ENCODE peak calls at places on chromosome 3, in six cellular contexts. U is stomach, C is HCT116, D is HepG2, I is K562, W is H1. N is an unnamed sample.

GRCh38 chr3:23479026-23479425 is 275.9 kb downstream of the UBE2E2 start:
- DNase-seq in U (no peak), C (no peak), D (no peak), I (no peak), W (no peak), N (no peak)

GRCh38 chr3:139638518-139638917 is 39.3 kb downstream of the NMNAT3 start:
- DNase-seq in U (no peak), C (no peak), D (no peak), I (no peak), W (no peak), N (no peak)

GRCh38 chr3:42489116-42489936 is 13.1 kb upstream of the VIPR1 start:
- DNase-seq in U (peak), C (no peak), D (no peak), I (peak), W (no peak), N (no peak)

GRCh38 chr3:43620953-43621405 is 832 bp downstream of the ANO10 start:
- DNase-seq in U (no peak), C (no peak), D (no peak), I (no peak), W (no peak), N (no peak)

GRCh38 chr3:161475905-161476304 is 20.7 kb upstream of the OTOL1 start:
- DNase-seq in U (no peak), C (peak), D (peak), I (no peak), W (no peak), N (no peak)

GRCh38 chr3:14210843-14211594 is 32.4 kb downstream of the LSM3 start:
- DNase-seq in U (no peak), C (no peak), D (no peak), I (no peak), W (no peak), N (no peak)

GRCh38 chr3:124774305-124774673 is 44.0 kb downstream of the UMPS start:
- DNase-seq in U (no peak), C (no peak), D (no peak), I (no peak), W (peak), N (no peak)

GRCh38 chr3:112486811-112487505 is 12.3 kb downstream of the BTLA start:
- DNase-seq in U (no peak), C (no peak), D (no peak), I (no peak), W (no peak), N (peak)

GRCh38 chr3:14768182-14768790 is 50.5 kb upstream of the FGD5 start:
- DNase-seq in U (no peak), C (no peak), D (no peak), I (no peak), W (no peak), N (no peak)

GRCh38 chr3:79383402-79384012 is 384.3 kb downstream of the ROBO1 start:
- DNase-seq in U (no peak), C (no peak), D (no peak), I (no peak), W (no peak), N (no peak)

GRCh38 chr3:44065311-44065710 is 176.4 kb upstream of the TOPAZ1 start:
- DNase-seq in U (peak), C (no peak), D (no peak), I (no peak), W (no peak), N (peak)

GRCh38 chr3:162263596-162263995 is 767.0 kb downstream of the OTOL1 start:
- DNase-seq in U (no peak), C (no peak), D (no peak), I (no peak), W (no peak), N (no peak)

GRCh38 chr3:115615001-115615447 is 8.3 kb upstream of the GAP43 start:
- DNase-seq in U (no peak), C (peak), D (peak), I (no peak), W (no peak), N (no peak)

GRCh38 chr3:158571969-158572765 is 1.2 kb downstream of the MLF1 start:
- DNase-seq in U (no peak), C (no peak), D (no peak), I (peak), W (no peak), N (no peak)

DNA sequence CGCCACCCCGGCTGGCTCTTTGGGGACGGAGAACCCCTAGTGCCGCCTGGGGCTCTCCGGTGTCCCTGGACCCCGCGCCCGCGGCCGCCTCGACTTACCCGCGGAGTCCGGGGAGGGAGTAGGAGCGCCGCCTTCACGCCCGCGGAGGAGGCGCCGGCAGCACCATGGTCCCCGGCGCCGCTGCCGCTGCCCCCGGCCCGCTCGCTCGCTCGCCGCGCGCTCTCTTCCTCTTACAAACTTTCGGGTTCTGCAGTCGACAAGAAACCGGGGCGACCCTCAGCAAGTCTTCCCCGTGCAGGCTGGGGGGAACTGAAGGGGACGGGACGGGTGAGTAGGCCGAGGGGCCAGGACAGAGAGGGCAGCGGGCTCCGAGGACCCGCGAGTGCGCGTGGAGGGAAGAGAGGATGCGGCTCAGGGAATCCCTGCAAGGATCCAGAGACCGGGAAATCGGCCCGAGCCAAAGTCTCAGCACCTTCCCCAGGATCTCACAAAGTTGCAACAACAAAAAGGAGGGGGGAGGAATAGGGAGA is 2.0 kb downstream of the FOXP1 start:
- DNase-seq in U (peak), C (no peak), D (no peak), I (peak), W (no peak), N (peak)
- TF ChIP-seq POLR2A in U (no peak), C (no peak), D (no peak), I (no peak), W (no peak), N (no peak)

GRCh38 chr3:126158016-126158911 is 22.1 kb downstream of the ALDH1L1 start:
- DNase-seq in U (no peak), C (no peak), D (no peak), I (no peak), W (no peak), N (peak)
- TF ChIP-seq POLR2AphosphoS5 in U (no peak), C (no peak), D (no peak), I (no peak), W (no peak), N (no peak)

GRCh38 chr3:10725846-10726245 is 90.2 kb upstream of the SLC6A11 start:
- DNase-seq in U (no peak), C (no peak), D (no peak), I (no peak), W (no peak), N (no peak)

GRCh38 chr3:10722921-10723320 is 93.1 kb upstream of the SLC6A11 start:
- DNase-seq in U (no peak), C (no peak), D (no peak), I (no peak), W (no peak), N (no peak)

GRCh38 chr3:10726787-10727186 is 89.2 kb upstream of the SLC6A11 start:
- DNase-seq in U (no peak), C (no peak), D (no peak), I (no peak), W (no peak), N (no peak)

GRCh38 chr3:10725067-10725466 is 91.0 kb upstream of the SLC6A11 start:
- DNase-seq in U (no peak), C (no peak), D (no peak), I (no peak), W (no peak), N (no peak)

GRCh38 chr3:10723991-10724390 is 92.0 kb upstream of the SLC6A11 start:
- DNase-seq in U (no peak), C (no peak), D (no peak), I (no peak), W (no peak), N (no peak)
- TF ChIP-seq POLR2A in U (no peak), C (no peak), D (no peak), I (no peak), W (no peak), N (no peak)

DNA sequence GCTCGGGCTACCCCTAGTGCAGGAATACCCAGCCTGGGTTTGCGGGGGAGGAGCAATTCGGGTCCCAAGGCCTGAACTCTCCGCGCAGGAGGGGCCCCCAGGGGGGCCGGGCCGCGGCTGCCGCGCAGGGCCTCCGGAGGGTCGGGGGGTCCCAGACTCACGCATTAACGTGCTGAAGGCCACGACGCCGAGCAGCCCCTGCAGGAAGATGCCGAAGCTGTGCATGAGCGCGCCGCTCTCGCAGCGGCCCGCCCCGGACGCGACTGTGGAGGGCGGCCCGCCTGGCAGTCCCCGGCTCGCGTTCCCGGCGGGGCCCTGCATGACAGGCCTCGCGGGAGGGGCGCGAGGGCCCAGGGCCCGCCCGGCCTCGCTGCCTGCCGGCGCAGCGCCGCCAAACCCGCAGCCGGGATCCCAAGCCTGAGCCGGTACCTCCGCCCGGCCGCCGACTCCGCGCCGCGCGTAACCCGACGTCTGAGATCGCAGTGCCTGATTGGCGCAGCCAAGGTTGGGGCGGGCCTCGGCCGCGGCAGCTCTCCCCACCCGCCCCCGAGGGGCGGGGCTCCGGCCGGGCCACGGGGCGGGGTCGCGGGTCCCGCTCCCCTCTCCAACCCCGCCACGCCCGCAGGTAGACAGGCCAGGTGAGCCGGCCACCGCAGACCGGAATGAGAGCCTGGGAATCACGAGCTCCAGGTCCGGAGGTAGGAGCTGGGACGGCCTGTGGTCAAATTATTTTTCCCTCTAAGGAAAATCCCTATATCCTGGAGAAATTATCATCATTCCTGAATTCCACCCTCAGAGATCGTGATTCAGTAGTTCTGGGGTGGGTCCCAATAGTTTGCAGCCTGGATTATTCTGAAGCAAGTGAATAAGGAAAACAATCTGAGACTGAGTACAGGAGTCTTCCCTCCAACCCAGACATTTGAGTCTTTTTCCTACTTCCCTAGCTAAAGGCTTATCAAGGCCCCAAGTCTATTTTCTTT is at the start of gene STIMATE:
- DNase-seq in U (peak), C (peak), D (peak), I (peak), W (peak), N (peak)
- TF ChIP-seq POLR2AphosphoS5 in U (peak), C (peak), D (no peak), I (peak), W (peak), N (no peak)

GRCh38 chr3:196641278-196642058 is 2.0 kb downstream of the NRROS start:
- DNase-seq in U (no peak), C (no peak), D (no peak), I (no peak), W (no peak), N (no peak)
- TF ChIP-seq POLR2A in U (no peak), C (no peak), D (no peak), I (no peak), W (no peak), N (peak)

DNA sequence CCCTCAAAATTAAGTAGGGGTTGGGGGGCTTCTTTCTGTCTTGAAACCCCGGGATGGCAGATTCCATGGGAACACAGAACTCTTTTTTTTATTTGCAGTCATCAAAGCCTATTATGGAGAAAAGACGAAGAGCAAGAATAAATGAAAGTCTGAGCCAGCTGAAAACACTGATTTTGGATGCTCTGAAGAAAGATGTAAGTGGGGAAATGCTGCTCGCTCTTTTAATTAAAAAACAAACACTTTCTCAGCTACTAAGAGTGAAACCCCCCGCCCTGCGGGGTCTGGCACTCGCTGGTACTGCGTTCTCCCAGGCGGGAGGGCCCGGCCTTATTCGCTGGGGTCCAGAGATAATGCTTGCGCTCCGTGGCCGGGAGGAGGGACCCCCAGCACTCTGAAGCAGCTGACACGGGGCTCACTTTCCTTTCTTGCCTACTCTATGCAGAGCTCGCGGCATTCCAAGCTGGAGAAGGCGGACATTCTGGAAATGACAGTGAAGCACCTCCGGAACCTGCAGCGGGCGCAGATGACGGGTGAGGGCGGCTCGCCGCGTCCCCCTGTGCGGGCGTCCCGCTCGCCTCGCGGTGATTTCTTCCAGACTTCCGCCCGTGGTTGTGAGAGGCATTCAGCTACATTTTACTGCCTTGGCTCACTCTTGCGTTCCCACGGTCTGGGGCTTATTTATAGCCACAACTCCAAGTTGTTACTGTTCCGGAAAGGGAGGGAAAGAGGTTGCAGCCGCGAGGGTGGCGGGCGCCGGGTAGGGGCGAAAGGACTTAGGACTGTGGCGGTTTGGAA is 768 bp downstream of the HES1 start:
- DNase-seq in U (peak), C (no peak), D (peak), I (no peak), W (no peak), N (peak)
- TF ChIP-seq POLR2AphosphoS5 in U (peak), C (no peak), D (no peak), I (no peak), W (no peak), N (peak)

GRCh38 chr3:47783673-47784072 is 2.0 kb upstream of the SMARCC1 start:
- DNase-seq in U (no peak), C (no peak), D (no peak), I (no peak), W (no peak), N (no peak)

GRCh38 chr3:47781326-47781684 is 388 bp downstream of the SMARCC1 start:
- DNase-seq in U (peak), C (no peak), D (no peak), I (peak), W (no peak), N (peak)

GRCh38 chr3:47780727-47781325 is 867 bp downstream of the SMARCC1 start:
- DNase-seq in U (no peak), C (no peak), D (peak), I (peak), W (no peak), N (no peak)

GRCh38 chr3:47782538-47783308 is 1.0 kb upstream of the SMARCC1 start:
- DNase-seq in U (no peak), C (no peak), D (no peak), I (no peak), W (no peak), N (no peak)

GRCh38 chr3:47781685-47782537 is at the start of gene SMARCC1:
- DNase-seq in U (peak), C (peak), D (peak), I (peak), W (peak), N (peak)
- TF ChIP-seq POLR2A in U (no peak), C (peak), D (peak), I (peak), W (peak), N (peak)

GRCh38 chr3:98525494-98525893 is 2.8 kb upstream of the CLDND1 start:
- DNase-seq in U (no peak), C (no peak), D (no peak), I (no peak), W (no peak), N (no peak)
- TF ChIP-seq POLR2AphosphoS5 in U (no peak), C (no peak), D (no peak), I (no peak), W (no peak), N (no peak)

N was measured in upper lobe of left lung.